ENCODE peak calls at places on chromosomes 1 and 21, in eight cellular contexts. One of them, this sample, is unnamed. For H3K4me1 and H3K9me3, the result is how much of the 10 kb centered on the place peaks cover.

GRCh38 chr1:100299521-100300222 is 33.7 kb downstream of the RTCA start:
- DNase-seq in prostate gland: no peak
- DNase-seq in astrocyte: no peak
- DNase-seq in mammary epithelial cell: no peak
- DNase-seq in SK-N-SH: no peak
- DNase-seq in body of pancreas: no peak
- DNase-seq in A549: no peak
- DNase-seq in lung: no peak
- DNase-seq in this sample: no peak

GRCh38 chr1:21651214-21652042 is 17.7 kb downstream of the RAP1GAP start:
- DNase-seq in prostate gland: no peak
- DNase-seq in astrocyte: no peak
- DNase-seq in mammary epithelial cell: peak
- DNase-seq in SK-N-SH: peak
- DNase-seq in body of pancreas: peak
- DNase-seq in A549: no peak
- DNase-seq in lung: no peak
- DNase-seq in this sample: peak

GRCh38 chr1:40911105-40911504 is 48.9 kb upstream of the CITED4 start:
- DNase-seq in prostate gland: no peak
- DNase-seq in astrocyte: no peak
- DNase-seq in mammary epithelial cell: no peak
- DNase-seq in SK-N-SH: no peak
- DNase-seq in body of pancreas: no peak
- DNase-seq in A549: no peak
- DNase-seq in lung: no peak
- DNase-seq in this sample: no peak

GRCh38 chr1:178614286-178614685 is 101.4 kb downstream of the TEX35 start:
- DNase-seq in prostate gland: no peak
- DNase-seq in astrocyte: no peak
- DNase-seq in mammary epithelial cell: no peak
- DNase-seq in SK-N-SH: no peak
- DNase-seq in body of pancreas: no peak
- DNase-seq in A549: no peak
- DNase-seq in lung: no peak
- DNase-seq in this sample: no peak

GRCh38 chr21:45750924-45751323 is 107.4 kb downstream of the PCBP3 start:
- DNase-seq in prostate gland: no peak
- DNase-seq in astrocyte: no peak
- DNase-seq in mammary epithelial cell: no peak
- DNase-seq in SK-N-SH: no peak
- DNase-seq in body of pancreas: no peak
- DNase-seq in A549: no peak
- DNase-seq in lung: no peak
- DNase-seq in this sample: no peak

GRCh38 chr1:165595561-165595960 is 35.5 kb upstream of the MGST3 start:
- DNase-seq in prostate gland: no peak
- DNase-seq in astrocyte: peak
- DNase-seq in mammary epithelial cell: peak
- DNase-seq in SK-N-SH: no peak
- DNase-seq in body of pancreas: no peak
- DNase-seq in A549: no peak
- DNase-seq in lung: no peak
- DNase-seq in this sample: no peak

GRCh38 chr21:40618216-40618615 is 228.7 kb downstream of the DSCAM start:
- DNase-seq in prostate gland: no peak
- DNase-seq in astrocyte: no peak
- DNase-seq in mammary epithelial cell: no peak
- DNase-seq in SK-N-SH: peak
- DNase-seq in body of pancreas: no peak
- DNase-seq in A549: no peak
- DNase-seq in lung: no peak
- DNase-seq in this sample: no peak

GRCh38 chr1:202964755-202965440 is 2.2 kb downstream of the CYB5R1 start:
- DNase-seq in prostate gland: no peak
- DNase-seq in astrocyte: peak
- DNase-seq in mammary epithelial cell: peak
- DNase-seq in SK-N-SH: no peak
- DNase-seq in body of pancreas: peak
- DNase-seq in A549: no peak
- DNase-seq in lung: no peak
- DNase-seq in this sample: no peak

GRCh38 chr1:119766374-119766794 is 2.3 kb downstream of the HMGCS2 start:
- DNase-seq in prostate gland: peak
- DNase-seq in astrocyte: no peak
- DNase-seq in mammary epithelial cell: no peak
- DNase-seq in SK-N-SH: no peak
- DNase-seq in body of pancreas: peak
- DNase-seq in A549: no peak
- DNase-seq in lung: no peak
- DNase-seq in this sample: no peak

GRCh38 chr1:20212685-20213331 is 26.5 kb upstream of the PLA2G2C start:
- DNase-seq in prostate gland: peak
- DNase-seq in astrocyte: no peak
- DNase-seq in mammary epithelial cell: peak
- DNase-seq in SK-N-SH: peak
- DNase-seq in body of pancreas: peak
- DNase-seq in A549: peak
- DNase-seq in lung: peak
- DNase-seq in this sample: peak

GRCh38 chr1:19122668-19123067 is 87.4 kb downstream of the UBR4 start:
- DNase-seq in prostate gland: no peak
- DNase-seq in astrocyte: peak
- DNase-seq in mammary epithelial cell: peak
- DNase-seq in SK-N-SH: no peak
- DNase-seq in body of pancreas: peak
- DNase-seq in A549: no peak
- DNase-seq in lung: no peak
- DNase-seq in this sample: no peak

GRCh38 chr1:950881-951280 is 8.2 kb downstream of the NOC2L start:
- DNase-seq in prostate gland: no peak
- DNase-seq in astrocyte: no peak
- DNase-seq in mammary epithelial cell: no peak
- DNase-seq in SK-N-SH: no peak
- DNase-seq in body of pancreas: no peak
- DNase-seq in A549: no peak
- DNase-seq in lung: no peak
- DNase-seq in this sample: no peak

GRCh38 chr1:6102227-6102845 is 56.6 kb downstream of the KCNAB2 start:
- DNase-seq in prostate gland: no peak
- DNase-seq in astrocyte: no peak
- DNase-seq in mammary epithelial cell: no peak
- DNase-seq in SK-N-SH: no peak
- DNase-seq in body of pancreas: no peak
- DNase-seq in A549: no peak
- DNase-seq in lung: no peak
- DNase-seq in this sample: no peak

GRCh38 chr1:193216920-193217319 is 30.5 kb upstream of the B3GALT2 start:
- DNase-seq in prostate gland: no peak
- DNase-seq in astrocyte: no peak
- DNase-seq in mammary epithelial cell: no peak
- DNase-seq in SK-N-SH: no peak
- DNase-seq in body of pancreas: no peak
- DNase-seq in A549: no peak
- DNase-seq in lung: no peak
- DNase-seq in this sample: peak

GRCh38 chr1:172670791-172671190 is 11.9 kb downstream of the FASLG start:
- DNase-seq in prostate gland: no peak
- DNase-seq in astrocyte: no peak
- DNase-seq in mammary epithelial cell: no peak
- DNase-seq in SK-N-SH: no peak
- DNase-seq in body of pancreas: no peak
- DNase-seq in A549: no peak
- DNase-seq in lung: no peak
- DNase-seq in this sample: no peak

GRCh38 chr1:9388628-9389184 is 96.0 kb downstream of the SPSB1 start:
- DNase-seq in prostate gland: no peak
- DNase-seq in astrocyte: no peak
- DNase-seq in mammary epithelial cell: peak
- DNase-seq in SK-N-SH: no peak
- DNase-seq in body of pancreas: no peak
- DNase-seq in A549: peak
- DNase-seq in lung: no peak
- DNase-seq in this sample: no peak

GRCh38 chr1:14470802-14471201 is 127.7 kb upstream of the KAZN start:
- DNase-seq in prostate gland: no peak
- DNase-seq in astrocyte: no peak
- DNase-seq in mammary epithelial cell: no peak
- DNase-seq in SK-N-SH: no peak
- DNase-seq in body of pancreas: no peak
- DNase-seq in A549: no peak
- DNase-seq in lung: no peak
- DNase-seq in this sample: no peak

GRCh38 chr1:156539824-156540223 is 32.5 kb downstream of the IQGAP3 start:
- DNase-seq in prostate gland: no peak
- DNase-seq in astrocyte: no peak
- DNase-seq in mammary epithelial cell: no peak
- DNase-seq in SK-N-SH: no peak
- DNase-seq in body of pancreas: no peak
- DNase-seq in A549: no peak
- DNase-seq in lung: no peak
- DNase-seq in this sample: no peak

GRCh38 chr1:168629466-168629865 is 53.1 kb downstream of the XCL1 start:
- DNase-seq in prostate gland: no peak
- DNase-seq in astrocyte: no peak
- DNase-seq in mammary epithelial cell: peak
- DNase-seq in SK-N-SH: no peak
- DNase-seq in body of pancreas: no peak
- DNase-seq in A549: no peak
- DNase-seq in lung: no peak
- DNase-seq in this sample: no peak

GRCh38 chr1:54080598-54081049 is 27.2 kb downstream of the TCEANC2 start:
- DNase-seq in prostate gland: no peak
- DNase-seq in astrocyte: no peak
- DNase-seq in mammary epithelial cell: no peak
- DNase-seq in SK-N-SH: no peak
- DNase-seq in body of pancreas: no peak
- DNase-seq in A549: no peak
- DNase-seq in lung: no peak
- DNase-seq in this sample: no peak

GRCh38 chr1:156426015-156426414 is 57.0 kb downstream of the RHBG start:
- DNase-seq in prostate gland: no peak
- DNase-seq in astrocyte: no peak
- DNase-seq in mammary epithelial cell: no peak
- DNase-seq in SK-N-SH: no peak
- DNase-seq in body of pancreas: no peak
- DNase-seq in A549: no peak
- DNase-seq in lung: no peak
- DNase-seq in this sample: no peak

GRCh38 chr1:205588691-205589445 is 42.9 kb downstream of the ELK4 start:
- DNase-seq in prostate gland: no peak
- DNase-seq in astrocyte: peak
- DNase-seq in mammary epithelial cell: no peak
- DNase-seq in SK-N-SH: no peak
- DNase-seq in body of pancreas: peak
- DNase-seq in A549: no peak
- DNase-seq in lung: no peak
- DNase-seq in this sample: no peak

GRCh38 chr21:39176312-39176711 is 6.9 kb downstream of the PSMG1 start:
- DNase-seq in prostate gland: no peak
- DNase-seq in astrocyte: no peak
- DNase-seq in mammary epithelial cell: no peak
- DNase-seq in SK-N-SH: no peak
- DNase-seq in body of pancreas: no peak
- DNase-seq in A549: no peak
- DNase-seq in lung: no peak
- DNase-seq in this sample: no peak

GRCh38 chr1:151010346-151010726 is 2.1 kb downstream of the PRUNE1 start:
- DNase-seq in prostate gland: no peak
- DNase-seq in astrocyte: no peak
- DNase-seq in mammary epithelial cell: no peak
- DNase-seq in SK-N-SH: no peak
- DNase-seq in body of pancreas: no peak
- DNase-seq in A549: no peak
- DNase-seq in lung: no peak
- DNase-seq in this sample: no peak
- H3K4me1 ChIP-seq in prostate gland: under half
- H3K4me1 ChIP-seq in astrocyte: under half
- H3K4me1 ChIP-seq in mammary epithelial cell: under half
- H3K4me1 ChIP-seq in SK-N-SH: under half
- H3K4me1 ChIP-seq in body of pancreas: half or more
- H3K4me1 ChIP-seq in A549: half or more
- H3K4me1 ChIP-seq in lung: under half
- H3K4me1 ChIP-seq in this sample: under half

GRCh38 chr1:150604226-150604588 is 24.8 kb upstream of the MCL1 start:
- DNase-seq in prostate gland: no peak
- DNase-seq in astrocyte: no peak
- DNase-seq in mammary epithelial cell: no peak
- DNase-seq in SK-N-SH: no peak
- DNase-seq in body of pancreas: no peak
- DNase-seq in A549: no peak
- DNase-seq in lung: no peak
- DNase-seq in this sample: no peak
- H3K4me3 ChIP-seq in prostate gland: no peak
- H3K4me3 ChIP-seq in astrocyte: no peak
- H3K4me3 ChIP-seq in mammary epithelial cell: no peak
- H3K4me3 ChIP-seq in SK-N-SH: no peak
- H3K4me3 ChIP-seq in body of pancreas: no peak
- H3K4me3 ChIP-seq in A549: no peak
- H3K4me3 ChIP-seq in lung: no peak
- H3K4me3 ChIP-seq in this sample: no peak

DNA sequence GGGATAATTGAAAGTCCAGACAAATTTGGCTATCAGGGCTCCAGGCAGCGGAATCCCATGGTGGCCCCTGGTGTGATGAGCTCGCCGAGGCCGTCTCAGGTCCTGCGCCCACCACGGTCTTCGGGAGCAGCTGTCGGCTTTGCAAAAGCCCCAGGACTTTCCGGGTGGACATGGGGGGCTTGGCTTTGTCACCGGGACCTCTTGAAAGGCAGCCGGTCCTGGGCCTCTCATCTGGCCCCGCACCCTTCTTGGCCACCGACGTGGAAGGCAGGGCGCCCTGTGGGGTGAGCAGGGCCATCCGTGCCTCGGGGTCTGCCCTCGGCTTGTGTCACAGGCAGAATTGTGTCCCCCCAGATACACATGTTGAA is 87.1 kb upstream of the ACTRT2 start:
- DNase-seq in prostate gland: no peak
- DNase-seq in astrocyte: no peak
- DNase-seq in mammary epithelial cell: no peak
- DNase-seq in SK-N-SH: no peak
- DNase-seq in body of pancreas: no peak
- DNase-seq in A549: no peak
- DNase-seq in lung: no peak
- DNase-seq in this sample: no peak
- H3K9me3 ChIP-seq in prostate gland: under half
- H3K9me3 ChIP-seq in astrocyte: under half
- H3K9me3 ChIP-seq in mammary epithelial cell: under half
- H3K9me3 ChIP-seq in SK-N-SH: under half
- H3K9me3 ChIP-seq in body of pancreas: under half
- H3K9me3 ChIP-seq in A549: under half
- H3K9me3 ChIP-seq in lung: under half
- H3K9me3 ChIP-seq in this sample: under half

DNA sequence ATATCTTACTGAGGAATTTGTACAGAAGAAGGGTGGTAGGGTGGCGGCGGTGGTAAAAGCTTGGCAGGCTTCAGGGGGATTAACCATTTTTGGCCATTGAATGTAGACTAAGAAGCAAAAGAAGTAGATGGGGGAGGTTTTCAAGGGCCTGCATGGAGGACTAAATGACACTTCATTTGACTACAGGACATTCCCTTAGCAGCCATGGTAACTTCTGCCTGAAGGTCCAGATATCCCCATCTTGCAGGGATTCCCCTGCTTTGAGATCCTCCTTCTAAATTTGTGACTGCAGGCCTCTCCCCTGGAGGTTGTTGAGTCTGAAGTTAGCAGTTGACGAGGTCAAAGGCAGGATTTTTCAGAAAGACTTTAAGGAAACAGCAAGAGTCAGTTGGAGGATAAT is 4.8 kb downstream of the VASH2 start:
- DNase-seq in prostate gland: no peak
- DNase-seq in astrocyte: no peak
- DNase-seq in mammary epithelial cell: no peak
- DNase-seq in SK-N-SH: no peak
- DNase-seq in body of pancreas: no peak
- DNase-seq in A549: no peak
- DNase-seq in lung: no peak
- DNase-seq in this sample: no peak
- H3K4me1 ChIP-seq in prostate gland: under half
- H3K4me1 ChIP-seq in astrocyte: under half
- H3K4me1 ChIP-seq in mammary epithelial cell: under half
- H3K4me1 ChIP-seq in SK-N-SH: under half
- H3K4me1 ChIP-seq in body of pancreas: under half
- H3K4me1 ChIP-seq in A549: under half
- H3K4me1 ChIP-seq in lung: under half
- H3K4me1 ChIP-seq in this sample: under half